ENCODE peak calls at places on chromosomes 16 and 17, in six cellular contexts. T, H, G, A, F and Q are unnamed samples.

GRCh38 chr17:42585353-42585752 is 7.8 kb upstream of the PSMC3IP start:
- DNase-seq in G (no peak), A (no peak), F (no peak), T (no peak), H (no peak), Q (no peak)

GRCh38 chr17:79165296-79165695 is 90.7 kb downstream of the ENGASE start:
- DNase-seq in T (no peak), A (no peak), H (no peak), G (no peak), F (no peak), Q (no peak)

GRCh38 chr16:7185689-7186088 is 147.0 kb upstream of the RBFOX1 start:
- DNase-seq in T (no peak), G (no peak), A (no peak), F (no peak), H (no peak), Q (no peak)

GRCh38 chr16:49442805-49443204 is 69.2 kb downstream of the C16orf78 start:
- DNase-seq in T (no peak), F (no peak), H (no peak), A (no peak), G (no peak), Q (no peak)

GRCh38 chr16:86604436-86605220 is 26.3 kb downstream of the FOXL1 start:
- DNase-seq in T (peak), H (peak), G (no peak), A (peak), F (peak), Q (peak)

GRCh38 chr17:12085076-12085949 is 64.6 kb downstream of the MAP2K4 start:
- DNase-seq in H (no peak), F (no peak), G (no peak), A (no peak), T (no peak), Q (no peak)

GRCh38 chr16:25066747-25067631 is 44.6 kb upstream of the LCMT1 start:
- DNase-seq in F (peak), H (peak), A (peak), G (peak), T (peak), Q (peak)

GRCh38 chr17:74729866-74730265 is 7.2 kb upstream of the RAB37 start:
- DNase-seq in G (no peak), H (no peak), A (no peak), T (no peak), F (no peak), Q (no peak)

GRCh38 chr16:73019456-73020362 is 28.2 kb downstream of the ZFHX3 start:
- DNase-seq in F (no peak), H (no peak), A (no peak), G (no peak), T (no peak), Q (no peak)

GRCh38 chr17:14882131-14882530 is 383.0 kb downstream of the PMP22 start:
- DNase-seq in T (no peak), H (no peak), A (no peak), F (no peak), G (no peak), Q (no peak)

GRCh38 chr17:14316131-14316854 is 15.4 kb downstream of the HS3ST3B1 start:
- DNase-seq in G (no peak), A (no peak), H (no peak), T (no peak), F (no peak), Q (no peak)